ENCODE peak calls at places on chromosomes 6 and 20, in four cellular contexts. O is K562, N is HepG2, F is WTC11. Z is an unnamed sample.

GRCh38 chr6:105804000-105804399 is 282.1 kb upstream of the PRDM1 start:
- DNase-seq in F (no peak), N (no peak), O (no peak), Z (no peak)

GRCh38 chr6:166707045-166707444 is 80.0 kb upstream of the RPS6KA2 start:
- DNase-seq in O (no peak), N (peak), F (peak), Z (peak)

GRCh38 chr6:35419431-35419830 is 32.7 kb upstream of the FANCE start:
- DNase-seq in N (peak), O (peak), F (no peak), Z (peak)

GRCh38 chr6:170011233-170012142 is 260.1 kb downstream of the ERMARD start:
- DNase-seq in N (no peak), F (no peak), O (no peak), Z (no peak)

GRCh38 chr6:159170999-159171712 is 2.0 kb downstream of the FNDC1 start:
- DNase-seq in N (no peak), F (no peak), O (no peak), Z (no peak)

GRCh38 chr20:25309395-25310267 is 61.7 kb downstream of the PYGB start:
- DNase-seq in O (peak), F (no peak), N (peak), Z (no peak)

GRCh38 chr6:8219352-8219943 is 117.1 kb upstream of the EEF1E1 start:
- DNase-seq in O (peak), F (peak), N (peak), Z (peak)

GRCh38 chr6:20455175-20456075 is 53.7 kb downstream of the E2F3 start:
- DNase-seq in O (no peak), N (no peak), F (no peak), Z (no peak)

GRCh38 chr6:75480425-75480824 is 13.2 kb downstream of the FILIP1 start:
- DNase-seq in N (no peak), F (no peak), O (no peak), Z (no peak)

GRCh38 chr20:60224914-60225313 is 266.7 kb downstream of the CDH26 start:
- DNase-seq in F (peak), N (peak), O (peak), Z (peak)

GRCh38 chr20:61925555-61926252 is 140.0 kb downstream of the TAF4 start:
- DNase-seq in N (no peak), F (no peak), O (peak), Z (peak)

GRCh38 chr6:43744931-43745727 is 24.9 kb upstream of the VEGFA start:
- DNase-seq in F (no peak), O (no peak), N (no peak), Z (no peak)
- TF ChIP-seq ELF4 in F (no peak), O (no peak), N (no peak), Z (no peak)

GRCh38 chr6:961407-961930 is 268.5 kb upstream of the EXOC2 start:
- DNase-seq in O (no peak), N (no peak), F (no peak), Z (no peak)

GRCh38 chr6:963456-963855 is 270.5 kb upstream of the EXOC2 start:
- DNase-seq in O (no peak), N (no peak), F (no peak), Z (no peak)

GRCh38 chr6:960356-960755 is 267.4 kb upstream of the EXOC2 start:
- DNase-seq in N (no peak), O (no peak), F (no peak), Z (no peak)

DNA sequence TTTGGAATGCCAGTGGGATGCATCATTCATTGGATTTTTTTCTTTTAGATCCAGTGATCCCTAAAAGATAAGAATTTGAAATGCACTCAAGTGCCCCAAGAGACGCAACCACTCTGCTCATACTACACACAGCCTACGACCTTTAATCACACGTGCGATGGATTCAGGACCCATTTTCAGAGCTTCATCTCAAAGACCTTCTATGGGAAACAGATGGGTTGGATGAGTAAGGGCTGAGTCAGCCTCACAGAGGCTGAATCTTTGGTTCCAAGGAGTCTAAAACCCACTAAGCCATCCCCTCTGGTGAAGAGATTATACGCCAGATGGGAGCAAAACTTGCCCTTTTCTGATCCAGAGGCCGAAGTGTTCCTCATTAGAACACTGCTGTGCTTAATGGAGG is 265.6 kb upstream of the EXOC2 start:
- DNase-seq in F (no peak), O (no peak), N (no peak), Z (no peak)
- TF ChIP-seq ELF4 in F (no peak), O (no peak), N (no peak), Z (no peak)

GRCh38 chr6:37766717-37767116 is 52.8 kb upstream of the ZFAND3 start:
- DNase-seq in N (no peak), F (no peak), O (no peak), Z (no peak)

GRCh38 chr6:37759221-37760154 is 60.0 kb upstream of the ZFAND3 start:
- DNase-seq in N (peak), O (no peak), F (no peak), Z (no peak)

GRCh38 chr6:37765182-37765780 is 54.2 kb upstream of the ZFAND3 start:
- DNase-seq in N (no peak), F (no peak), O (no peak), Z (no peak)

GRCh38 chr6:37761872-37762271 is 57.7 kb upstream of the ZFAND3 start:
- DNase-seq in N (peak), F (no peak), O (no peak), Z (no peak)

GRCh38 chr6:37763413-37763812 is 56.1 kb upstream of the ZFAND3 start:
- DNase-seq in F (no peak), N (no peak), O (no peak), Z (no peak)
- TF ChIP-seq ELF4 in F (no peak), N (no peak), O (no peak), Z (no peak)

GRCh38 chr6:2744206-2744771 is 6.4 kb downstream of the MYLK4 start:
- DNase-seq in F (no peak), O (no peak), N (no peak), Z (no peak)
- TF ChIP-seq ELF4 in F (no peak), O (no peak), N (no peak), Z (no peak)

GRCh38 chr20:4997207-4997606 is 4.1 kb downstream of the SLC23A2 start:
- DNase-seq in N (no peak), F (no peak), O (no peak), Z (no peak)
- TF ChIP-seq ELF4 in N (no peak), F (no peak), O (no peak), Z (no peak)

GRCh38 chr6:151096255-151096612 is 143.5 kb upstream of the AKAP12 start:
- DNase-seq in O (no peak), F (no peak), N (peak), Z (no peak)
- TF ChIP-seq ELF4 in O (no peak), F (no peak), N (no peak), Z (no peak)

DNA sequence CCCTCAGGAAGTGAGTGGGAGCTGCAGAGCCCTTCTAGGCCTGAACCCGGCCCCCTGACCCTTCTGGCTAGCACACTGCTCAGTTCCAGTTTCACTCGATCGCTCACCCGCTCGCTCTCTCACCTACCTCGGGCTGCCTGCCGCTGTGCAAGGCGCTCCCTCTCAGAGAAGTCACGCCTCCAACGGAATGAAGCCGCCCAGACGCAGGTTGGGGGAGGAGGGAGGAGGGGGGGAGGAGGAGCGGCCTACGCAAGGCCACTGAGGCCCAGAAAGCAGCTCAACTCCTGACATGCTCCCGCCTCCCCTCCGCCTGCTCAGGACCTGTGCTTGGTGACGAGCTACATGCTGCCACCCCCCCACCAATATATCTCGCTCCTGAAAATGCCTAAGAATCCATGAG is 3.3 kb downstream of the GRM4 start:
- DNase-seq in F (peak), N (no peak), O (peak), Z (no peak)
- TF ChIP-seq ELF4 in F (no peak), N (no peak), O (no peak), Z (no peak)

Z was measured in HEK293T.